ENCODE peak calls at places on chromosomes 2 and 18, in nine cellular contexts. I is adrenal gland, S is sigmoid colon, J is right atrium auricular region, G is A673, Q is H9, A is upper lobe of left lung, V is heart right ventricle, M is left ventricle myocardium inferior. Z is an unnamed sample.
A peak's percentile ranks its signal among the peaks of the same experiment; 100 is the strongest.

GRCh38 chr18:48997985-48998831 is 47.4 kb upstream of the SMAD7 start:
- DNase-seq in I (no peak), S (peak; percentile 82), J (peak; percentile 95), G (peak; percentile 89), Q (peak; percentile 85), A (peak; percentile 80), V (peak; percentile 56), M (peak; percentile 49), Z (no peak)

GRCh38 chr2:230953843-230954242 is 28.8 kb upstream of the GPR55 start:
- DNase-seq in I (no peak), S (no peak), J (no peak), G (no peak), Q (no peak), A (no peak), V (no peak), M (no peak), Z (no peak)

GRCh38 chr2:207847807-207848544 is 78.3 kb upstream of the FZD5 start:
- DNase-seq in I (no peak), S (no peak), J (no peak), G (no peak), Q (no peak), A (peak; percentile 79), V (no peak), M (no peak), Z (no peak)

GRCh38 chr2:46029332-46029811 is 267.8 kb upstream of the EPAS1 start:
- DNase-seq in I (no peak), S (no peak), J (no peak), G (no peak), Q (no peak), A (no peak), V (peak; percentile 25), M (peak; percentile 27), Z (no peak)

GRCh38 chr2:98936133-98936916 is at the start of gene CRACDL:
- DNase-seq in I (no peak), S (no peak), J (no peak), G (peak; percentile 23), Q (no peak), A (no peak), V (no peak), M (no peak), Z (no peak)

GRCh38 chr2:159185401-159186130 is 100.9 kb downstream of the WDSUB1 start:
- DNase-seq in I (no peak), S (no peak), J (no peak), G (peak; percentile 58), Q (no peak), A (no peak), V (no peak), M (no peak), Z (no peak)

GRCh38 chr18:62242955-62243354 is 55.9 kb downstream of the RELCH start:
- DNase-seq in I (no peak), S (no peak), J (no peak), G (no peak), Q (no peak), A (no peak), V (no peak), M (no peak), Z (no peak)

GRCh38 chr18:10771053-10771709 is 245.4 kb downstream of the NAPG start:
- DNase-seq in I (no peak), S (no peak), J (no peak), G (no peak), Q (no peak), A (no peak), V (no peak), M (no peak), Z (no peak)

GRCh38 chr18:74532511-74533025 is 1.7 kb upstream of the CNDP1 start:
- DNase-seq in I (no peak), S (peak; percentile 45), J (no peak), G (no peak), Q (peak; percentile 10), A (no peak), V (no peak), M (no peak), Z (no peak)

GRCh38 chr2:127165539-127165935 is 54.6 kb downstream of the CYP27C1 start:
- DNase-seq in I (peak; percentile 5), S (peak; percentile 49), J (peak; percentile 54), G (no peak), Q (no peak), A (no peak), V (no peak), M (no peak), Z (peak; percentile 76)

GRCh38 chr2:187055463-187055862 is 206.5 kb upstream of the ZSWIM2 start:
- DNase-seq in I (peak; percentile 25), S (no peak), J (no peak), G (peak; percentile 16), Q (no peak), A (no peak), V (no peak), M (no peak), Z (peak; percentile 26)

GRCh38 chr2:66233981-66234380 is 200.9 kb upstream of the MEIS1 start:
- DNase-seq in I (no peak), S (no peak), J (no peak), G (no peak), Q (no peak), A (no peak), V (no peak), M (no peak), Z (no peak)

GRCh38 chr2:179612591-179613298 is 248.7 kb downstream of the ZNF385B start:
- DNase-seq in I (no peak), S (no peak), J (no peak), G (no peak), Q (no peak), A (no peak), V (no peak), M (no peak), Z (no peak)

GRCh38 chr2:240818543-240819403 is 1.2 kb downstream of the KIF1A start:
- DNase-seq in I (peak; percentile 16), S (no peak), J (no peak), G (peak; percentile 50), Q (peak; percentile 50), A (no peak), V (no peak), M (peak; percentile 10), Z (no peak)

GRCh38 chr2:229780856-229781773 is 66.8 kb upstream of the DNER start:
- DNase-seq in I (no peak), S (no peak), J (no peak), G (peak; percentile 64), Q (no peak), A (no peak), V (no peak), M (no peak), Z (no peak)

GRCh38 chr2:231110551-231110950 is 14.3 kb downstream of the HTR2B start:
- DNase-seq in I (no peak), S (no peak), J (no peak), G (peak; percentile 24), Q (no peak), A (no peak), V (no peak), M (no peak), Z (no peak)

GRCh38 chr2:19256239-19256638 is 102.2 kb downstream of the OSR1 start:
- DNase-seq in I (no peak), S (no peak), J (no peak), G (no peak), Q (no peak), A (no peak), V (no peak), M (no peak), Z (no peak)

GRCh38 chr18:62999392-62999791 is 284.1 kb downstream of the PHLPP1 start:
- DNase-seq in I (peak; percentile 87), S (peak; percentile 95), J (peak; percentile 71), G (no peak), Q (no peak), A (no peak), V (peak; percentile 43), M (peak; percentile 46), Z (peak; percentile 62)

GRCh38 chr2:229408356-229408755 is 137.3 kb upstream of the PID1 start:
- DNase-seq in I (no peak), S (peak; percentile 83), J (peak; percentile 78), G (peak; percentile 88), Q (no peak), A (peak; percentile 82), V (no peak), M (no peak), Z (no peak)

GRCh38 chr18:58212274-58212673 is 168.2 kb downstream of the NEDD4L start:
- DNase-seq in I (peak; percentile 7), S (no peak), J (no peak), G (no peak), Q (no peak), A (no peak), V (no peak), M (no peak), Z (no peak)

GRCh38 chr2:189258604-189259003 is 79.0 kb upstream of the COL5A2 start:
- DNase-seq in I (no peak), S (no peak), J (no peak), G (no peak), Q (no peak), A (no peak), V (no peak), M (no peak), Z (no peak)

GRCh38 chr2:37271376-37272067 is 40.1 kb downstream of the NDUFAF7 start:
- DNase-seq in I (no peak), S (no peak), J (no peak), G (no peak), Q (peak; percentile 63), A (no peak), V (no peak), M (no peak), Z (no peak)

GRCh38 chr2:64221935-64222334 is 77.7 kb upstream of the PELI1 start:
- DNase-seq in I (no peak), S (no peak), J (no peak), G (no peak), Q (no peak), A (no peak), V (no peak), M (no peak), Z (no peak)
- H3K4me1 ChIP-seq in I (peaks cover 15% of the 10 kb centered on the region), S (peaks cover 49% of the 10 kb centered on the region), J (no peaks in the 10 kb centered on the region), G (no peaks in the 10 kb centered on the region), Q (peaks cover 11% of the 10 kb centered on the region), A (peaks cover 12% of the 10 kb centered on the region), V (peaks cover 22% of the 10 kb centered on the region), M (peaks cover 39% of the 10 kb centered on the region), Z (peaks cover 4% of the 10 kb centered on the region)

GRCh38 chr18:60090170-60090569 is 190.4 kb downstream of the PMAIP1 start:
- DNase-seq in I (no peak), S (no peak), J (no peak), G (peak; percentile 23), Q (no peak), A (no peak), V (no peak), M (no peak), Z (no peak)
- TF ChIP-seq CTCF in I (no peak), S (no peak), J (no peak), G (peak; percentile 34), Q (peak; percentile 58), A (no peak), V (no peak), M (no peak), Z (no peak)

DNA sequence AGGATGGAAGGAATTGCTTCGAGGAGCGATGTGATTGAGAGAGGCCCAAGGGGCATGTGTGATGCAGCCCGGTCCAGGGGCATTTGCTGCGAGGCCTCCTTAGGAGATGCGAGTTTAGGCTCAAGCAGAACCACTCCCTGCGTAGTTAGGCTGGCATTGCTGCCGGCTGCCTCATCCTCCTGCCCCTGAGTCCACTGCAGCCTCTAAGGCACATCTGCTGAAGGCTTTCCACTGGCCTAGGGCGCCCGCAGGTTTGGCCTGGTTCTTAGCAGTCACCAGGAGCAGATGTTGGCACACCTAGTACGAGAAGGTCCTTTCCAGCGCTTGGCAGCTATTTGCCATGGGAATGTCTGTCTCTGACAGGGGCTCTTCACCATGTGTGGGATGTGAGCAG is 20.7 kb downstream of the INPP5D start:
- DNase-seq in I (no peak), S (no peak), J (no peak), G (no peak), Q (no peak), A (no peak), V (no peak), M (no peak), Z (no peak)
- H3K4me1 ChIP-seq in I (peaks cover 24% of the 10 kb centered on the region), S (no peaks in the 10 kb centered on the region), J (no peaks in the 10 kb centered on the region), G (no peaks in the 10 kb centered on the region), Q (no peaks in the 10 kb centered on the region), A (peaks cover 64% of the 10 kb centered on the region), V (peaks cover 19% of the 10 kb centered on the region), M (peaks cover 45% of the 10 kb centered on the region), Z (peaks cover 9% of the 10 kb centered on the region)

GRCh38 chr2:130376433-130377293 is 20.8 kb downstream of the PTPN18 start:
- DNase-seq in I (no peak), S (peak; percentile 28), J (no peak), G (no peak), Q (no peak), A (no peak), V (no peak), M (no peak), Z (no peak)
- TF ChIP-seq CTCF in I (no peak), S (no peak), J (no peak), G (no peak), Q (peak; percentile 50), A (no peak), V (no peak), M (no peak), Z (peak; percentile 8)